ENCODE peak calls at places on chromosomes 12 and 14, in eight cellular contexts. G is SK-N-SH, K is K562, T is WTC11, D is IMR-90, N is H1, M is GM12878, P is HepG2. H is an unnamed sample.

GRCh38 chr12:30978639-30979038 is 52.1 kb downstream of the TSPAN11 start:
- DNase-seq in G (peak), K (no peak), T (no peak), D (no peak), N (no peak), M (no peak), P (no peak), H (no peak)

GRCh38 chr14:36256131-36256801 is 64.2 kb downstream of the MBIP start:
- DNase-seq in G (no peak), K (no peak), T (no peak), D (no peak), N (no peak), M (no peak), P (no peak), H (no peak)

GRCh38 chr14:57038689-57039088 is 228.4 kb upstream of the OTX2 start:
- DNase-seq in G (no peak), K (no peak), T (no peak), D (no peak), N (no peak), M (no peak), P (no peak), H (no peak)

GRCh38 chr12:110199360-110200123 is 75.4 kb downstream of the IFT81 start:
- DNase-seq in G (peak), K (no peak), T (no peak), D (peak), N (no peak), M (peak), P (peak), H (peak)

GRCh38 chr12:93567174-93567573 is 5.3 kb upstream of the SOCS2 start:
- DNase-seq in G (no peak), K (no peak), T (no peak), D (no peak), N (no peak), M (no peak), P (no peak), H (no peak)

GRCh38 chr14:61461808-61462275 is 140.5 kb downstream of the PRKCH start:
- DNase-seq in G (peak), K (peak), T (no peak), D (peak), N (peak), M (no peak), P (peak), H (peak)

GRCh38 chr14:67260965-67261364 is 19.7 kb downstream of the PALS1 start:
- DNase-seq in G (no peak), K (no peak), T (no peak), D (no peak), N (no peak), M (no peak), P (no peak), H (no peak)

GRCh38 chr12:32285484-32285883 is 113.9 kb upstream of the FGD4 start:
- DNase-seq in G (no peak), K (no peak), T (no peak), D (no peak), N (no peak), M (no peak), P (no peak), H (no peak)

GRCh38 chr12:42240131-42240750 is 2.2 kb upstream of the YAF2 start:
- DNase-seq in G (no peak), K (no peak), T (no peak), D (no peak), N (no peak), M (no peak), P (no peak), H (no peak)

GRCh38 chr12:103470664-103471063 is 25.1 kb downstream of the C12orf42 start:
- DNase-seq in G (no peak), K (no peak), T (no peak), D (no peak), N (no peak), M (no peak), P (no peak), H (peak)

GRCh38 chr14:38387821-38388220 is 131.9 kb upstream of the CLEC14A start:
- DNase-seq in G (no peak), K (no peak), T (no peak), D (no peak), N (no peak), M (no peak), P (no peak), H (no peak)

GRCh38 chr12:42794811-42795210 is 205.3 kb upstream of the PRICKLE1 start:
- DNase-seq in G (no peak), K (no peak), T (no peak), D (peak), N (no peak), M (no peak), P (no peak), H (no peak)

GRCh38 chr12:108689314-108690190 is 41.8 kb downstream of the CORO1C start:
- DNase-seq in G (no peak), K (peak), T (no peak), D (peak), N (no peak), M (no peak), P (peak), H (no peak)

GRCh38 chr14:95265106-95266094 is 54.3 kb downstream of the CLMN start:
- DNase-seq in G (no peak), K (no peak), T (no peak), D (peak), N (no peak), M (peak), P (peak), H (peak)

GRCh38 chr12:113252494-113252893 is 31.2 kb downstream of the TPCN1 start:
- DNase-seq in G (no peak), K (no peak), T (no peak), D (no peak), N (no peak), M (no peak), P (no peak), H (no peak)

GRCh38 chr14:105761842-105762241 is 235.5 kb downstream of the TMEM121 start:
- DNase-seq in G (no peak), K (no peak), T (no peak), D (no peak), N (no peak), M (no peak), P (no peak), H (no peak)

GRCh38 chr12:22180699-22181098 is 134.7 kb downstream of the CMAS start:
- DNase-seq in G (no peak), K (no peak), T (no peak), D (no peak), N (no peak), M (no peak), P (no peak), H (no peak)

GRCh38 chr14:71555654-71556559 is 376.3 kb upstream of the RGS6 start:
- DNase-seq in G (no peak), K (peak), T (no peak), D (peak), N (no peak), M (peak), P (peak), H (no peak)

GRCh38 chr14:74841230-74842207 is 34.4 kb downstream of the PROX2 start:
- DNase-seq in G (no peak), K (no peak), T (no peak), D (no peak), N (no peak), M (peak), P (no peak), H (no peak)

GRCh38 chr14:75851574-75851866 is 130.3 kb downstream of the TGFB3 start:
- DNase-seq in G (no peak), K (no peak), T (no peak), D (no peak), N (no peak), M (no peak), P (no peak), H (no peak)

GRCh38 chr12:83823386-83824045 is 1089.1 kb downstream of the SLC6A15 start:
- DNase-seq in G (peak), K (no peak), T (peak), D (no peak), N (peak), M (no peak), P (peak), H (peak)

GRCh38 chr14:56102901-56103409 is 15.3 kb upstream of the PELI2 start:
- DNase-seq in G (no peak), K (no peak), T (no peak), D (no peak), N (no peak), M (no peak), P (no peak), H (no peak)

GRCh38 chr12:109098142-109098652 is 800 bp downstream of the UNG start:
- DNase-seq in G (no peak), K (no peak), T (no peak), D (peak), N (no peak), M (no peak), P (no peak), H (peak)

GRCh38 chr12:79434561-79434960 is 256.2 kb downstream of the PAWR start:
- DNase-seq in G (no peak), K (no peak), T (no peak), D (no peak), N (no peak), M (no peak), P (no peak), H (no peak)

GRCh38 chr14:75389679-75390078 is 38.1 kb upstream of the JDP2 start:
- DNase-seq in G (no peak), K (no peak), T (no peak), D (peak), N (no peak), M (no peak), P (no peak), H (no peak)

DNA sequence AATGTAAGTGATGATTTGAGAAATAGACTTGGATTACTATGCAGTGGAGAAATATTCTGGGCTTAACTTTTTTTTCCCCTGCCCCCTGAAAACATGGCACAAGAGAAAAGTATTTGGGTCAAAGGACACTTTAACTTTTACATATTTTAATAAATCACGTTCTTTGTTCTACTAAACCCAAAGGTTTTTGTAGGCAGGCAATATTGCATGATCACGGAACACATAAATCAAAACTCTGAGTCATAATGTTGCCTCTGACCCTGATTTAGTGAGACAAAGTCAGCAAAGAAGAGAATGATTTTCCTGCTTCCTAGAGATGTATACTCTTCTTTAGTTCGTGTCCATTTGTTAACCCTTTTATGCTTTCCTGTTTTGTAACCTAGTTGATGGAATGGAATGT is 38.0 kb downstream of the ABCD2 start:
- DNase-seq in G (no peak), K (no peak), T (no peak), D (no peak), N (no peak), M (no peak), P (no peak), H (peak)
- TF ChIP-seq USF2 in G (no peak), K (no peak), T (no peak), D (no peak), N (no peak), M (no peak), P (no peak), H (no peak)

DNA sequence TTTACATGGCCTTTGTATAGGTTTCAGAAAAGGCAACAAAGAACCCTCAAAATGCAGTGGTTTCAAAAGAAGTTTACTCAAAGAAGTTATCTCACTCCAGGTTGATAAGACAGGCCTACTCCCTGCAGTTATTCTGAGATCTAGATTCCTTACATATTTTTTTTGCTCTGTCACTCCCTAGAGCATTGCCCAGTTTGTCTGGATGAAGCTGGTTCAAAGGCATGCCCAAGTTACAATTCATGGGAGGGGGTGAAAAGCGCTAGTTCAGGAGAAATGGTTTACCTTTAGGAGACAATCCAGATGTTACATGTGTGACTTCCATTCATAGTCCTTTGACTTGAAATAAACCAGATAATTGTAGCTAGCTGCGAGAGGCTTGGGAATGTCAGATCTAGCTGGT is 115.0 kb downstream of the TPH2 start:
- DNase-seq in G (no peak), K (no peak), T (no peak), D (no peak), N (no peak), M (no peak), P (no peak), H (no peak)
- TF ChIP-seq USF2 in G (no peak), K (no peak), T (no peak), D (no peak), N (no peak), M (no peak), P (no peak), H (no peak)

DNA sequence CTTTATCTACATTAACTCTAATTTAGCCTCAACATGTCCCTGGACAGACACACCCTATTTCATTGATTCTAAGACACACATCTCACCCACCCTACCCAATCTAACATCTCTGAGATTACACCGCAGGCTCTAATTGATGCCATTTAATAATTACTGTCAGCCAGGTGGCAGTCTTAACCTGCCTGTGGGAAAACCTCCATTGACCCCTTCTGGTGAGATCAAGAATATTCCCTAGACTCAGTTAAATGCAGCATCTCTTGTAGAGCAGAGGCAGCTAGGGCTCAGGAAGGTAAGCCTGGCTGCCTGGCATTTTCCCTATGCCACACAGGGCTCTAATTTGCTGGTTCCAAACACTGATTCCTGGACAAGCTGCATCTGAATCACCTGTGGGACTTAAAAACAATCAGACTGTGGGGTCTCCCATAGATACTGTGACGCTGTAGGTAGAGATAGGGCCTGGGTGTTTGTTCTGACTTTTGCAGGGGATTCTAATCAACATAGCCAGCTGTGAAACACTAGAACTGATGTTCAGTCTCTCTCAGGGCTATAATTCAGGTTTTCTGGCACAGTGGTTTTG is 14.3 kb downstream of the MCRS1 start:
- DNase-seq in G (peak), K (peak), T (no peak), D (no peak), N (no peak), M (no peak), P (peak), H (peak)
- TF ChIP-seq USF2 in G (no peak), K (no peak), T (no peak), D (no peak), N (no peak), M (no peak), P (no peak), H (no peak)

GRCh38 chr12:7884687-7885086 is 12.0 kb upstream of the SLC2A14 start:
- DNase-seq in G (no peak), K (no peak), T (no peak), D (no peak), N (no peak), M (no peak), P (no peak), H (no peak)
- TF ChIP-seq USF2 in G (no peak), K (no peak), T (no peak), D (no peak), N (no peak), M (no peak), P (no peak), H (no peak)

H was measured in A549.